ENCODE peak calls at places on chromosomes 1 and 21, in four cellular contexts. One of them, this sample, is unnamed.

GRCh38 chr1:232600430-232601258 is 29.3 kb downstream of the SIPA1L2 start:
- DNase-seq in GM12865: peak; percentile 37
- DNase-seq in BE2C: no peak
- DNase-seq in IMR-90: peak; percentile 58
- DNase-seq in this sample: no peak

GRCh38 chr1:59549903-59550302 is 253.0 kb downstream of the FGGY start:
- DNase-seq in GM12865: no peak
- DNase-seq in IMR-90: peak; percentile 67
- DNase-seq in BE2C: no peak
- DNase-seq in this sample: peak; percentile 67

GRCh38 chr1:2948751-2949680 is 72.3 kb upstream of the ACTRT2 start:
- DNase-seq in GM12865: no peak
- DNase-seq in BE2C: no peak
- DNase-seq in IMR-90: no peak
- DNase-seq in this sample: no peak

GRCh38 chr1:237141471-237141870 is 99.5 kb downstream of the RYR2 start:
- DNase-seq in GM12865: no peak
- DNase-seq in BE2C: no peak
- DNase-seq in IMR-90: no peak
- DNase-seq in this sample: no peak

GRCh38 chr1:46526013-46526688 is 25.3 kb downstream of the KNCN start:
- DNase-seq in GM12865: no peak
- DNase-seq in IMR-90: no peak
- DNase-seq in BE2C: no peak
- DNase-seq in this sample: no peak

GRCh38 chr1:13798120-13798519 is 98.1 kb downstream of the PRDM2 start:
- DNase-seq in GM12865: no peak
- DNase-seq in BE2C: no peak
- DNase-seq in IMR-90: no peak
- DNase-seq in this sample: no peak

GRCh38 chr1:216723274-216723780 is at the start of gene ESRRG:
- DNase-seq in GM12865: no peak
- DNase-seq in BE2C: peak; percentile 95
- DNase-seq in IMR-90: peak; percentile 17
- DNase-seq in this sample: peak; percentile 25

GRCh38 chr1:198833706-198834497 is 195.1 kb downstream of the PTPRC start:
- DNase-seq in IMR-90: no peak
- DNase-seq in GM12865: peak; percentile 33
- DNase-seq in BE2C: no peak
- DNase-seq in this sample: no peak

GRCh38 chr1:87129606-87130005 is 199.1 kb upstream of the LMO4 start:
- DNase-seq in GM12865: no peak
- DNase-seq in IMR-90: no peak
- DNase-seq in BE2C: no peak
- DNase-seq in this sample: no peak

GRCh38 chr1:7104053-7104738 is 318.9 kb downstream of the CAMTA1 start:
- DNase-seq in BE2C: peak; percentile 13
- DNase-seq in GM12865: no peak
- DNase-seq in IMR-90: no peak
- DNase-seq in this sample: no peak

GRCh38 chr21:28932717-28933116 is 60.0 kb downstream of the LTN1 start:
- DNase-seq in BE2C: no peak
- DNase-seq in IMR-90: no peak
- DNase-seq in GM12865: no peak
- DNase-seq in this sample: no peak

GRCh38 chr1:194535369-194535768 is 1349.0 kb upstream of the B3GALT2 start:
- DNase-seq in IMR-90: no peak
- DNase-seq in GM12865: no peak
- DNase-seq in BE2C: no peak
- DNase-seq in this sample: peak; percentile 17

GRCh38 chr21:27519357-27519756 is 552.5 kb upstream of the ADAMTS5 start:
- DNase-seq in BE2C: no peak
- DNase-seq in GM12865: no peak
- DNase-seq in IMR-90: peak; percentile 97
- DNase-seq in this sample: peak; percentile 66

GRCh38 chr1:1306070-1306660 is 1.6 kb downstream of the ACAP3 start:
- DNase-seq in BE2C: peak; percentile 76
- DNase-seq in GM12865: peak; percentile 45
- DNase-seq in IMR-90: peak; percentile 27
- DNase-seq in this sample: no peak

GRCh38 chr1:44723496-44724407 is 7.2 kb downstream of the RNU5D-1 start:
- DNase-seq in BE2C: no peak
- DNase-seq in GM12865: peak; percentile 81
- DNase-seq in IMR-90: no peak
- DNase-seq in this sample: no peak

GRCh38 chr1:152546704-152547103 is 19.9 kb downstream of the LCE3E start:
- DNase-seq in IMR-90: no peak
- DNase-seq in GM12865: no peak
- DNase-seq in BE2C: no peak
- DNase-seq in this sample: no peak

GRCh38 chr1:152539901-152540300 is 25.6 kb downstream of the CRCT1 start:
- DNase-seq in GM12865: no peak
- DNase-seq in BE2C: no peak
- DNase-seq in IMR-90: no peak
- DNase-seq in this sample: no peak

GRCh38 chr1:152543808-152544207 is 22.8 kb downstream of the LCE3E start:
- DNase-seq in GM12865: peak; percentile 9
- DNase-seq in IMR-90: no peak
- DNase-seq in BE2C: no peak
- DNase-seq in this sample: peak; percentile 40
- TF ChIP-seq CTCF in GM12865: peak; percentile 49
- TF ChIP-seq CTCF in IMR-90: peak; percentile 7
- TF ChIP-seq CTCF in BE2C: peak; percentile 15
- TF ChIP-seq CTCF in this sample: peak; percentile 50

GRCh38 chr1:57089855-57090254 is 124.0 kb upstream of the C8B start:
- DNase-seq in IMR-90: no peak
- DNase-seq in GM12865: no peak
- DNase-seq in BE2C: no peak
- DNase-seq in this sample: no peak

GRCh38 chr1:57089221-57089620 is 123.4 kb upstream of the C8B start:
- DNase-seq in IMR-90: no peak
- DNase-seq in BE2C: no peak
- DNase-seq in GM12865: no peak
- DNase-seq in this sample: no peak

GRCh38 chr1:57093122-57093521 is 127.3 kb upstream of the C8B start:
- DNase-seq in IMR-90: no peak
- DNase-seq in BE2C: no peak
- DNase-seq in GM12865: no peak
- DNase-seq in this sample: no peak

GRCh38 chr1:57091642-57092041 is 125.8 kb upstream of the C8B start:
- DNase-seq in IMR-90: no peak
- DNase-seq in GM12865: no peak
- DNase-seq in BE2C: no peak
- DNase-seq in this sample: no peak

DNA sequence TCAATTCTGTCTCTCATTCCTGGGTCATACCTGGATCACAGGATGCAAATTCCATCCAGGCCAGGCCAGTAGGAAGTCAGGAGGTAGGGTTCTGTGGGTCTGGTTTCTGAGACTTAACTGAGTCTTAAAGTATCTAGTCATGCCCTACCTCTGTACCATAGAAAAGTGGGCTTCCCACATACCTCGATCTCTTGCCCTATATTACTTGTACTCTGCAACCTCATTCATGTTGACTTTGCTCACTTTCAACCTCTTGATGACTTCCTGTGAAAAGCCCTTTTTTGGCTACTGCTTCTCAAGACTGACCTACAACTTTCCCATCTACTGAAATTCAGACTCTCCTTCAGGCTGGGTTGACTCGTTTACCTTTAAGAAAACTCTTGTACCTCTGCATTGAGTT is 128.9 kb upstream of the C8B start:
- DNase-seq in BE2C: no peak
- DNase-seq in GM12865: no peak
- DNase-seq in IMR-90: no peak
- DNase-seq in this sample: no peak
- TF ChIP-seq CTCF in BE2C: no peak
- TF ChIP-seq CTCF in GM12865: no peak
- TF ChIP-seq CTCF in IMR-90: no peak
- TF ChIP-seq CTCF in this sample: no peak

GRCh38 chr1:227440167-227440566 is 121.9 kb upstream of the CDC42BPA start:
- DNase-seq in GM12865: no peak
- DNase-seq in IMR-90: no peak
- DNase-seq in BE2C: no peak
- DNase-seq in this sample: no peak

GRCh38 chr1:227432981-227433380 is 114.7 kb upstream of the CDC42BPA start:
- DNase-seq in IMR-90: no peak
- DNase-seq in GM12865: no peak
- DNase-seq in BE2C: no peak
- DNase-seq in this sample: no peak

GRCh38 chr1:227433663-227434062 is 115.4 kb upstream of the CDC42BPA start:
- DNase-seq in IMR-90: no peak
- DNase-seq in BE2C: no peak
- DNase-seq in GM12865: no peak
- DNase-seq in this sample: no peak

GRCh38 chr1:227434808-227435207 is 116.5 kb upstream of the CDC42BPA start:
- DNase-seq in IMR-90: no peak
- DNase-seq in BE2C: no peak
- DNase-seq in GM12865: no peak
- DNase-seq in this sample: no peak

GRCh38 chr1:227437495-227438008 is 119.3 kb upstream of the CDC42BPA start:
- DNase-seq in BE2C: no peak
- DNase-seq in IMR-90: peak; percentile 68
- DNase-seq in GM12865: peak; percentile 11
- DNase-seq in this sample: peak; percentile 59
- TF ChIP-seq CTCF in BE2C: peak; percentile 61
- TF ChIP-seq CTCF in IMR-90: peak; percentile 73
- TF ChIP-seq CTCF in GM12865: no peak
- TF ChIP-seq CTCF in this sample: peak; percentile 49

GRCh38 chr1:215606564-215607168 is 39.6 kb downstream of the KCTD3 start:
- DNase-seq in IMR-90: peak; percentile 42
- DNase-seq in BE2C: no peak
- DNase-seq in GM12865: no peak
- DNase-seq in this sample: peak; percentile 22
- TF ChIP-seq CTCF in IMR-90: peak; percentile 49
- TF ChIP-seq CTCF in BE2C: peak; percentile 39
- TF ChIP-seq CTCF in GM12865: peak; percentile 23
- TF ChIP-seq CTCF in this sample: peak; percentile 14